ENCODE peak calls at places on chromosome 18, in four cellular contexts. K, Y, U and A are unnamed samples. For H3K4me1, the result is how much of the 10 kb centered on the place peaks cover.

GRCh38 chr18:39842042-39842791 is 2112.8 kb upstream of the PIK3C3 start:
- DNase-seq in K (no peak), Y (no peak), U (no peak), A (no peak)

GRCh38 chr18:49510393-49511115 is 23.5 kb upstream of the C18orf32 start:
- DNase-seq in K (peak), Y (no peak), U (peak), A (peak)

GRCh38 chr18:57446322-57446721 is 11.1 kb downstream of the ONECUT2 start:
- DNase-seq in K (peak), Y (no peak), U (peak), A (no peak)

GRCh38 chr18:2848145-2848878 is 1.5 kb downstream of the EMILIN2 start:
- DNase-seq in K (no peak), Y (no peak), U (peak), A (no peak)

GRCh38 chr18:47448956-47449355 is 197.5 kb upstream of the SKOR2 start:
- DNase-seq in K (no peak), Y (no peak), U (no peak), A (no peak)

GRCh38 chr18:49046125-49046524 is 95.4 kb upstream of the SMAD7 start:
- DNase-seq in K (no peak), Y (no peak), U (no peak), A (no peak)

GRCh38 chr18:24344509-24344908 is 53.1 kb downstream of the OSBPL1A start:
- DNase-seq in K (no peak), Y (no peak), U (no peak), A (no peak)

GRCh38 chr18:79560042-79560860 is 119.4 kb upstream of the CTDP1 start:
- DNase-seq in K (no peak), Y (no peak), U (no peak), A (no peak)

GRCh38 chr18:1668284-1668683 is 763.6 kb downstream of the ADCYAP1 start:
- DNase-seq in K (no peak), Y (no peak), U (no peak), A (no peak)

GRCh38 chr18:35345460-35345921 is 1.3 kb upstream of the ZNF24 start:
- DNase-seq in K (no peak), Y (peak), U (peak), A (no peak)

GRCh38 chr18:35117951-35118411 is 76.8 kb downstream of the MAPRE2 start:
- DNase-seq in K (no peak), Y (no peak), U (no peak), A (no peak)

GRCh38 chr18:10291568-10291981 is 162.9 kb upstream of the APCDD1 start:
- DNase-seq in K (no peak), Y (no peak), U (no peak), A (no peak)

GRCh38 chr18:9683418-9684396 is 24.4 kb upstream of the RAB31 start:
- DNase-seq in K (no peak), Y (no peak), U (peak), A (peak)

GRCh38 chr18:55435592-55435991 is 152.4 kb downstream of the TCF4 start:
- DNase-seq in K (no peak), Y (no peak), U (no peak), A (no peak)

GRCh38 chr18:7381307-7381706 is 150.4 kb downstream of the LRRC30 start:
- DNase-seq in K (no peak), Y (no peak), U (no peak), A (no peak)

GRCh38 chr18:58761241-58761969 is 90.1 kb downstream of the MALT1 start:
- DNase-seq in K (peak), Y (peak), U (no peak), A (no peak)

GRCh38 chr18:9173770-9174233 is 37.2 kb downstream of the ANKRD12 start:
- DNase-seq in K (no peak), Y (no peak), U (no peak), A (no peak)

GRCh38 chr18:59921384-59921891 is 21.6 kb downstream of the PMAIP1 start:
- DNase-seq in K (no peak), Y (no peak), U (no peak), A (no peak)

GRCh38 chr18:2872095-2872494 is 25.3 kb downstream of the EMILIN2 start:
- DNase-seq in K (no peak), Y (no peak), U (no peak), A (no peak)

GRCh38 chr18:45775241-45775676 is 50.2 kb upstream of the SIGLEC15 start:
- DNase-seq in K (peak), Y (no peak), U (peak), A (peak)

GRCh38 chr18:45780568-45780967 is 44.9 kb upstream of the SIGLEC15 start:
- DNase-seq in K (no peak), Y (no peak), U (no peak), A (no peak)

GRCh38 chr18:45775726-45776125 is 49.7 kb upstream of the SIGLEC15 start:
- DNase-seq in K (no peak), Y (no peak), U (no peak), A (no peak)

GRCh38 chr18:45774065-45774521 is 50.1 kb downstream of the SLC14A1 start:
- DNase-seq in K (no peak), Y (no peak), U (no peak), A (no peak)

DNA sequence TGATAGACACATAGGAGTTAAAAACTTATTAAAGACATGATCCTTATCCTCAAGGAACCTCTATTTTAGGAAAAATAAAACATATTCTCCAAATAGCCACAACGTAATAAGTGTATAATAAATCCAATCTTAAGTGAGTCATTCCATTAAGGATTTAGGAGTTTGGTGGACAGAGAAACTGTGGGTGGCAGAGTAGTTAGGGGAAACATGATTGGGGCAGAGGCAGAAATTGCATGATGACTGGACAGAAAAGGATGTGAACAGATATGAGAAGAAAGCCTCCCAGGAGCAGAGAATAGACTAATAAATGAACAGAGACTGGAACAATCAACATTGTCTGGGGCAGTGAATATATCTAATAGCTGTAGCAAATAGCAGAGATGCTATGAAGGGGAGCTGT is 48.1 kb upstream of the SIGLEC15 start:
- DNase-seq in K (no peak), Y (no peak), U (no peak), A (no peak)
- H3K4me1 ChIP-seq in K (under half), Y (under half), U (under half), A (under half)

GRCh38 chr18:6327895-6328623 is 86.7 kb downstream of the L3MBTL4 start:
- DNase-seq in K (no peak), Y (no peak), U (no peak), A (no peak)
- TF ChIP-seq EGR1 in K (no peak), Y (no peak), U (no peak), A (no peak)

GRCh38 chr18:26543368-26543767 is 5.0 kb downstream of the KCTD1 start:
- DNase-seq in K (no peak), Y (no peak), U (no peak), A (no peak)

GRCh38 chr18:26536032-26536431 is 12.3 kb downstream of the KCTD1 start:
- DNase-seq in K (no peak), Y (no peak), U (no peak), A (no peak)

GRCh38 chr18:26536664-26537063 is 11.7 kb downstream of the KCTD1 start:
- DNase-seq in K (no peak), Y (no peak), U (no peak), A (no peak)

GRCh38 chr18:26538524-26538923 is 9.8 kb downstream of the KCTD1 start:
- DNase-seq in K (no peak), Y (no peak), U (no peak), A (no peak)

DNA sequence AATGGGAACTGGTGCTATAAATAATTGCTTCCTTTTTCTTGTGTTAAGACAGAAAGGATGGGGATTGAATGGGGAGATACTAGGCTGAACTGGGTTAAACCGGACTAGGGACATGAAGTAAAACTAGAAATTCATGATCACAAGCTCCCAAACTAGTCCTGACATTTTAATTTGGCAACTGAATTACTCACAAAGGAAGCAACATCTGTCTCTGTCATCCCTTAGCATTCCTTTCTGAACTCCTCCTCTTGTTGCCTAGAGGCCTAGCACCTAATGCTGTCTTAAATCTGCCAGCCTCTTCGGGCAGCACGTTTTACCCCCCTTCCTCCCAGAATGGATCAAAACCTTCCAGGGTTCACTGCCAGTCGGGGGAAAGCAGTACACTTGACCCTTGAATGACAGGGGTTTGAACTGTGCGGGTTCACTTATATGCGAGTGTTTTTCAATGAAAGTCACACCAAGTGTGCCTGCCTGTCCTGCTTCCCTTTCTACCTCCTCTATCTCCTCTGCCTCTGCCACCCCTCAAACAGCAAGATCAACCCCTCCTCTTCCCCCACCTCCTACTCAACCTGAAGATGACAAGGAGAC is 8.2 kb downstream of the KCTD1 start:
- DNase-seq in K (no peak), Y (no peak), U (no peak), A (no peak)
- H3K4me1 ChIP-seq in K (under half), Y (under half), U (under half), A (under half)

GRCh38 chr18:25896178-25896780 is 194.1 kb downstream of the SS18 start:
- DNase-seq in K (no peak), Y (no peak), U (peak), A (peak)
- TF ChIP-seq EGR1 in K (no peak), Y (no peak), U (no peak), A (no peak)

GRCh38 chr18:36446059-36446458 is 148.5 kb downstream of the FHOD3 start:
- DNase-seq in K (no peak), Y (no peak), U (no peak), A (no peak)

GRCh38 chr18:36440614-36441013 is 143.1 kb downstream of the FHOD3 start:
- DNase-seq in K (no peak), Y (no peak), U (no peak), A (no peak)

GRCh38 chr18:36441426-36441870 is 143.9 kb downstream of the FHOD3 start:
- DNase-seq in K (no peak), Y (no peak), U (no peak), A (no peak)

GRCh38 chr18:36442717-36443116 is 145.2 kb downstream of the FHOD3 start:
- DNase-seq in K (no peak), Y (no peak), U (no peak), A (no peak)

DNA sequence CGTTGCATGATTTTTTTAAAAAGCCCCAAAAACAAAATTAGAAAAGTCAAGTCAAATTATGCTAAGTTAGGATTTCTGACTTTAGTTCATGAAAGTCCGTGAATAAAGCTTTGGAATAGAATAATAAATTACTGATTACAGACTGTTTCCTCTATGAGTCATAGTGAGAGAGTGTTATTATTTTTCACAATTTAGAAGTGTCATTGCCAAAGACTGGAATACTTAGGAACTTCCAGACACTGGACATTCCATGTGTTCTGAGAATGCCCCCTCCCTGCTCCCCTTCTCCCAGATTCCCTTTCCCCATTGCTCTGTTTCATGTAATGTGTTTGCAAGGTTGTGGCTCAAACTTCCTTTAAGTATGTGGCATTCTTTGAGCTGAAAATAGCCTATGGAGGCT is 144.4 kb downstream of the FHOD3 start:
- DNase-seq in K (no peak), Y (no peak), U (no peak), A (no peak)
- H3K4me1 ChIP-seq in K (under half), Y (under half), U (under half), A (under half)

DNA sequence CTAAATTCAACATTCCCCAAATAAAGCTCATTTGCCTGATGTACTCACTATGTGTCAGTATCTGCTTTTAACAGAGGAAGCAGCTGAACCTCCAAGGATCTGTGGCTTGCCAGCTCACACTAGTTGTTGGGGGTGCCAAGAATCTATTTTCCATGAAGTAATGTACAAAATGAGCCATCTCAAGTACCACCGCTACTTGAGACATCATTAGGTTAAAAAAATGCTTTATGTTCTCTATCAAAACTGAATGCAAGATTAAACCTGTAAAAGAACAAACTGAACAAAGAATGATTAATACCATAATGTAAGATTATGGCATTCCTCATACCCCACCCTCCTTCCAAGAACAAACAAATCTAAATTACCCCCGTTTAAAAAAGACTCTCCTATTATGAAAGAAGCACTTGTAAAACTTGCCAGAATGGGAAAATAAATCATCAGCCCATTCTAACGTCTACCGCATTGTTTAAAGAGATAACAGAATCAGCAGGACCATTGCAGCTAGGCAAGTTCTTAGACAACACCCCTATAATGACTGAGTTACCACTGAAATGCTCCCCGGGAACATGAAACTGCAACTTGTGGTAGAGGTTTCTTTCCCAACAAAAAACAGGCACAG is 471.6 kb downstream of the DLGAP1 start:
- DNase-seq in K (no peak), Y (no peak), U (peak), A (no peak)
- TF ChIP-seq EGR1 in K (no peak), Y (no peak), U (no peak), A (no peak)